ENCODE peak calls at places on chromosomes 5 and 9, in six cellular contexts. A is GM12878, Z is IMR-90, G is H1, V is A549, S is K562. X is an unnamed sample.

GRCh38 chr5:138568061-138568824 is 7.0 kb downstream of the HSPA9 start:
- DNase-seq in A (no peak), Z (peak), G (no peak), V (no peak), S (no peak), X (no peak)

GRCh38 chr5:73907164-73907563 is 281.2 kb downstream of the ARHGEF28 start:
- DNase-seq in A (no peak), Z (no peak), G (no peak), V (no peak), S (no peak), X (no peak)

GRCh38 chr9:131739192-131739961 is 499 bp downstream of the RAPGEF1 start:
- DNase-seq in A (no peak), Z (no peak), G (peak), V (no peak), S (peak), X (peak)

GRCh38 chr5:2897276-2897990 is 146.0 kb upstream of the IRX2 start:
- DNase-seq in A (no peak), Z (no peak), G (peak), V (no peak), S (no peak), X (peak)

GRCh38 chr9:109935406-109936087 is 155.5 kb downstream of the PALM2AKAP2 start:
- DNase-seq in A (no peak), Z (no peak), G (no peak), V (no peak), S (no peak), X (no peak)

GRCh38 chr9:105053209-105053652 is 125.3 kb upstream of the ABCA1 start:
- DNase-seq in A (peak), Z (peak), G (no peak), V (no peak), S (no peak), X (no peak)

GRCh38 chr5:125412051-125412560 is 665.7 kb upstream of the ZNF608 start:
- DNase-seq in A (peak), Z (no peak), G (no peak), V (no peak), S (no peak), X (no peak)

GRCh38 chr9:104863180-104863883 is 64.6 kb downstream of the ABCA1 start:
- DNase-seq in A (peak), Z (peak), G (no peak), V (peak), S (peak), X (peak)

GRCh38 chr9:92486371-92486770 is 4.1 kb upstream of the ASPN start:
- DNase-seq in A (no peak), Z (no peak), G (no peak), V (no peak), S (no peak), X (no peak)

GRCh38 chr9:75713373-75713772 is 177.1 kb upstream of the PCSK5 start:
- DNase-seq in A (no peak), Z (no peak), G (no peak), V (no peak), S (no peak), X (no peak)

GRCh38 chr9:38437193-38437823 is 13.1 kb upstream of the IGFBPL1 start:
- DNase-seq in A (no peak), Z (peak), G (no peak), V (peak), S (no peak), X (peak)

DNA sequence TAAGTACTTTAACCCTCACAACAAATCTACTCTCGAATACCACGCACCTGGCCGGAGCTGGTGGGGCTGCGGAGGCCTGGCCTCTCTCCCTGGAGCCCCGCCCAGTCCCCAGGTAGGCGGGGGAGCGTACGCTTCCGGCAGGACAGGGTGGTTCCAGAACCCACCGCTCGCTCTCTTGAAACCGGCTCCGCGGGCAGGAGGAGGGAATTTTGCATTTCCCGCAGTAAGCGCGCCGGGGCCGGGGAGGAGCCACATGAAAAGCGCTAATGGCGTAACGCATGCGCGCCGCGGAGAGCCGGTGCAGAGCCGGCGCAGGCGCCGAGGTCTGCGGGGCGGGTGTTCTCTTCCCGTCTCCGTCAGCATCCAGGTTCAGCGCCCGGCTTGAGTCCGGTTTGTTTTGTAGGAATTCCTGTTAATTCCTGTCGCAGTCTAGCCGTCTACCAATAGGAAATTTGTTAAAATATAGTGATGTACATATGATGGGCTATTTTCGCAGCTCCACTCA is 20.8 kb downstream of the CAVIN4 start:
- DNase-seq in A (no peak), Z (peak), G (peak), V (peak), S (peak), X (peak)
- H3K27ac ChIP-seq in A (no peak), Z (no peak), G (no peak), V (peak), S (no peak), X (no peak)

GRCh38 chr9:99905833-99906402 is 536 bp upstream of the STX17 start:
- DNase-seq in A (no peak), Z (peak), G (no peak), V (no peak), S (no peak), X (no peak)
- H3K4me2 ChIP-seq in A (peak), Z (peak), G (peak), V (peak), S (peak), X (peak)

GRCh38 chr5:154084255-154084654 is 45.5 kb downstream of the MFAP3 start:
- DNase-seq in A (no peak), Z (no peak), G (no peak), V (no peak), S (no peak), X (no peak)

GRCh38 chr5:154086123-154086522 is 47.4 kb downstream of the MFAP3 start:
- DNase-seq in A (no peak), Z (no peak), G (no peak), V (no peak), S (no peak), X (no peak)

GRCh38 chr5:154087260-154087659 is 48.5 kb downstream of the MFAP3 start:
- DNase-seq in A (no peak), Z (no peak), G (no peak), V (no peak), S (no peak), X (no peak)

GRCh38 chr5:154088801-154089200 is 50.0 kb downstream of the MFAP3 start:
- DNase-seq in A (no peak), Z (no peak), G (no peak), V (no peak), S (no peak), X (no peak)

GRCh38 chr5:154086641-154087040 is 47.9 kb downstream of the MFAP3 start:
- DNase-seq in A (no peak), Z (no peak), G (no peak), V (no peak), S (no peak), X (no peak)
- H3K27ac ChIP-seq in A (no peak), Z (no peak), G (no peak), V (no peak), S (no peak), X (no peak)

GRCh38 chr5:178364326-178364675 is 131.7 kb upstream of the PHYKPL start:
- DNase-seq in A (no peak), Z (no peak), G (no peak), V (no peak), S (no peak), X (no peak)

GRCh38 chr5:178368278-178368677 is 135.7 kb upstream of the PHYKPL start:
- DNase-seq in A (no peak), Z (no peak), G (no peak), V (no peak), S (no peak), X (peak)

GRCh38 chr5:178367351-178368120 is 134.9 kb upstream of the PHYKPL start:
- DNase-seq in A (no peak), Z (no peak), G (no peak), V (no peak), S (no peak), X (peak)

GRCh38 chr5:178363501-178364325 is 131.1 kb upstream of the PHYKPL start:
- DNase-seq in A (no peak), Z (no peak), G (no peak), V (no peak), S (no peak), X (peak)

GRCh38 chr5:178365501-178366440 is 133.2 kb upstream of the PHYKPL start:
- DNase-seq in A (no peak), Z (no peak), G (no peak), V (no peak), S (no peak), X (peak)
- H3K4me2 ChIP-seq in A (no peak), Z (no peak), G (no peak), V (no peak), S (no peak), X (no peak)

GRCh38 chr5:175664723-175665122 is 6.9 kb downstream of the HRH2 start:
- DNase-seq in A (no peak), Z (no peak), G (no peak), V (no peak), S (no peak), X (no peak)
- H3K27ac ChIP-seq in A (no peak), Z (no peak), G (no peak), V (no peak), S (no peak), X (no peak)

GRCh38 chr5:169538935-169539334 is 44.6 kb upstream of the SPDL1 start:
- DNase-seq in A (no peak), Z (no peak), G (no peak), V (no peak), S (no peak), X (no peak)
- H3K4me2 ChIP-seq in A (no peak), Z (no peak), G (no peak), V (no peak), S (no peak), X (no peak)

X was measured in osteoblast.